ENCODE peak calls at places on chromosomes 4 and X, in five cellular contexts. Y is Peyer's patch, V is frontal cortex, C is gastrocnemius medialis, X is NCI-H1092 treated with DMSO at 0.1 percent for 48 hours. B is an unnamed sample.

GRCh38 chrX:97672608-97673007 is 788.9 kb downstream of the RPA4 start:
- DNase-seq in Y (no peak), V (no peak), C (no peak), X (peak), B (no peak)

GRCh38 chrX:153569475-153569874 is 29.5 kb downstream of the CCNQ start:
- DNase-seq in Y (no peak), V (no peak), C (no peak), X (no peak), B (no peak)

GRCh38 chr4:86556791-86557415 is 37.2 kb upstream of the PTPN13 start:
- DNase-seq in Y (no peak), V (no peak), C (no peak), X (no peak), B (peak)

GRCh38 chr4:22287626-22288025 is 228.2 kb downstream of the ADGRA3 start:
- DNase-seq in Y (no peak), V (no peak), C (no peak), X (no peak), B (no peak)

GRCh38 chr4:53601251-53601764 is 10.0 kb upstream of the LNX1 start:
- DNase-seq in Y (no peak), V (no peak), C (peak), X (peak), B (peak)

GRCh38 chr4:63693321-63693720 is 715.9 kb downstream of the TECRL start:
- DNase-seq in Y (no peak), V (no peak), C (no peak), X (no peak), B (no peak)

GRCh38 chr4:152628128-152628527 is 51.7 kb downstream of the TMEM154 start:
- DNase-seq in Y (no peak), V (peak), C (no peak), X (no peak), B (no peak)

GRCh38 chr4:98720871-98721480 is 62.6 kb upstream of the TSPAN5 start:
- DNase-seq in Y (no peak), V (no peak), C (no peak), X (no peak), B (peak)

GRCh38 chrX:64204252-64204651 is 1.3 kb downstream of the AMER1 start:
- DNase-seq in Y (no peak), V (peak), C (peak), X (no peak), B (no peak)

GRCh38 chr4:58074382-58074781 is 964.2 kb upstream of the IGFBP7 start:
- DNase-seq in Y (no peak), V (no peak), C (no peak), X (no peak), B (no peak)

B was measured in Daoy.